ENCODE peak calls at places on chromosome 6, in eight cellular contexts. R is HepG2, Z is H1, N is endothelial cell of umbilical vein, A is HCT116, W is A549, B is K562, M is GM12878. K is an unnamed sample.
A peak's percentile ranks its signal among the peaks of the same experiment; 100 is the strongest.

GRCh38 chr6:128282956-128283355 is 237.4 kb downstream of the PTPRK start:
- DNase-seq in R (no peak), Z (no peak), N (no peak), A (no peak), W (no peak), B (no peak), M (no peak), K (peak; percentile 6)

GRCh38 chr6:162603231-162603630 is 124.3 kb downstream of the PRKN start:
- DNase-seq in R (no peak), Z (no peak), N (no peak), A (no peak), W (no peak), B (no peak), M (no peak), K (no peak)

GRCh38 chr6:53827485-53827884 is 32.7 kb downstream of the LRRC1 start:
- DNase-seq in R (no peak), Z (no peak), N (no peak), A (no peak), W (no peak), B (no peak), M (no peak), K (no peak)

GRCh38 chr6:151647871-151648639 is 154.2 kb downstream of the CCDC170 start:
- DNase-seq in R (peak; percentile 56), Z (peak; percentile 91), N (peak; percentile 11), A (peak; percentile 50), W (peak; percentile 24), B (no peak), M (no peak), K (peak; percentile 37)

GRCh38 chr6:150981095-150981494 is 115.6 kb downstream of the MTHFD1L start:
- DNase-seq in R (no peak), Z (no peak), N (peak; percentile 99), A (no peak), W (no peak), B (no peak), M (peak; percentile 81), K (no peak)

GRCh38 chr6:71420693-71421328 is 132.2 kb downstream of the OGFRL1 start:
- DNase-seq in R (no peak), Z (peak; percentile 91), N (peak; percentile 97), A (no peak), W (peak; percentile 91), B (no peak), M (no peak), K (no peak)

GRCh38 chr6:36386495-36387439 is 702 bp downstream of the ETV7 start:
- DNase-seq in R (no peak), Z (peak; percentile 65), N (peak; percentile 74), A (no peak), W (peak; percentile 13), B (no peak), M (no peak), K (peak; percentile 19)

GRCh38 chr6:149925974-149926777 is 3.3 kb upstream of the RAET1G start:
- DNase-seq in R (peak; percentile 74), Z (peak; percentile 96), N (peak; percentile 80), A (peak; percentile 51), W (peak; percentile 70), B (peak; percentile 75), M (no peak), K (peak; percentile 75)

GRCh38 chr6:134689177-134689576 is 260.7 kb downstream of the ALDH8A1 start:
- DNase-seq in R (no peak), Z (no peak), N (no peak), A (no peak), W (no peak), B (no peak), M (no peak), K (no peak)

GRCh38 chr6:162814417-162814988 is 86.7 kb downstream of the PACRG start:
- DNase-seq in R (no peak), Z (no peak), N (no peak), A (no peak), W (no peak), B (no peak), M (no peak), K (no peak)

GRCh38 chr6:73565767-73566485 is 45.1 kb upstream of the EEF1A1 start:
- DNase-seq in R (peak; percentile 86), Z (no peak), N (no peak), A (no peak), W (peak; percentile 14), B (no peak), M (no peak), K (no peak)

GRCh38 chr6:116094041-116094440 is 6.6 kb upstream of the NT5DC1 start:
- DNase-seq in R (no peak), Z (no peak), N (no peak), A (no peak), W (no peak), B (no peak), M (no peak), K (no peak)

GRCh38 chr6:116088946-116089345 is 11.7 kb upstream of the NT5DC1 start:
- DNase-seq in R (no peak), Z (no peak), N (no peak), A (no peak), W (no peak), B (no peak), M (no peak), K (no peak)

GRCh38 chr6:116087437-116088027 is 13.1 kb upstream of the NT5DC1 start:
- DNase-seq in R (no peak), Z (no peak), N (no peak), A (no peak), W (no peak), B (no peak), M (peak; percentile 92), K (no peak)

GRCh38 chr6:116084284-116084683 is 16.4 kb upstream of the NT5DC1 start:
- DNase-seq in R (no peak), Z (no peak), N (no peak), A (no peak), W (no peak), B (no peak), M (no peak), K (no peak)

DNA sequence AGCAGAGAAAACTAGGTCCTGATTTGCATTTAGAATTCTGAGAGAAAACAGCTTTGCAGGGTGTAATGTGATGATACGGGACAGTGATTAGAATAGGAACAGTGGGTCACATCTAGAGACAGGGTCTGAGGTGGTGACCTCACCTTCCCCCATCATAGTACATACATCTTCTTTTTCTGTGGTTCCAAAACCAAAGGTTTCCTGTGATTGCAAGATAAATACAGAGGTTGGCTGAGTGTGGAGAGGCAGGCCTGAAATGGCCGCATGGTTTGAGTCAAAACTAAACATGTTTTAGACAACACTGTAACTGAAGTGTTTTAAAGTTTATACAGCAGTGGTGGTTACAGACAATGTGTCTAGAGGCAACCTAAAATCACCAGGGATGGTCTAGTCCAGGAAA is 10.4 kb upstream of the NT5DC1 start:
- DNase-seq in R (no peak), Z (no peak), N (no peak), A (no peak), W (no peak), B (no peak), M (peak; percentile 74), K (no peak)
- TF ChIP-seq POLR2A in R (no peak), Z (no peak), N (no peak), A (no peak), W (no peak), B (no peak), M (no peak), K (no peak)

GRCh38 chr6:158609455-158610155 is 34.9 kb downstream of the DYNLT1 start:
- DNase-seq in R (no peak), Z (no peak), N (no peak), A (no peak), W (no peak), B (no peak), M (no peak), K (no peak)

GRCh38 chr6:158605266-158605878 is 39.2 kb downstream of the DYNLT1 start:
- DNase-seq in R (peak; percentile 72), Z (peak; percentile 86), N (peak; percentile 85), A (peak; percentile 48), W (peak; percentile 73), B (peak; percentile 73), M (peak; percentile 36), K (peak; percentile 67)

GRCh38 chr6:158608221-158608620 is 36.3 kb downstream of the DYNLT1 start:
- DNase-seq in R (no peak), Z (no peak), N (no peak), A (no peak), W (no peak), B (no peak), M (no peak), K (no peak)

GRCh38 chr6:158606935-158607334 is 37.6 kb downstream of the DYNLT1 start:
- DNase-seq in R (no peak), Z (no peak), N (no peak), A (no peak), W (no peak), B (no peak), M (no peak), K (no peak)

GRCh38 chr6:158607411-158608170 is 37.0 kb downstream of the DYNLT1 start:
- DNase-seq in R (no peak), Z (no peak), N (no peak), A (no peak), W (no peak), B (no peak), M (no peak), K (no peak)
- TF ChIP-seq MAX in R (no peak), Z (no peak), N (no peak), A (no peak), W (no peak), B (no peak), M (no peak), K (no peak)

GRCh38 chr6:13304101-13304500 is 24.2 kb downstream of the TBC1D7 start:
- DNase-seq in R (no peak), Z (peak; percentile 22), N (no peak), A (no peak), W (no peak), B (no peak), M (no peak), K (no peak)

GRCh38 chr6:13302291-13302690 is 26.0 kb downstream of the TBC1D7 start:
- DNase-seq in R (no peak), Z (peak; percentile 16), N (no peak), A (no peak), W (no peak), B (no peak), M (no peak), K (no peak)

GRCh38 chr6:13303668-13304017 is 24.7 kb downstream of the TBC1D7 start:
- DNase-seq in R (no peak), Z (peak; percentile 24), N (peak; percentile 80), A (no peak), W (no peak), B (no peak), M (peak; percentile 76), K (no peak)

GRCh38 chr6:13304580-13305255 is 23.6 kb downstream of the TBC1D7 start:
- DNase-seq in R (no peak), Z (peak; percentile 33), N (no peak), A (no peak), W (no peak), B (no peak), M (peak; percentile 77), K (no peak)

GRCh38 chr6:13302751-13303667 is 25.3 kb downstream of the TBC1D7 start:
- DNase-seq in R (peak; percentile 80), Z (peak; percentile 11), N (peak; percentile 93), A (peak; percentile 33), W (peak; percentile 88), B (peak; percentile 46), M (peak; percentile 90), K (peak; percentile 95)
- TF ChIP-seq POLR2A in R (no peak), Z (no peak), N (no peak), A (no peak), W (no peak), B (no peak), M (no peak), K (no peak)

DNA sequence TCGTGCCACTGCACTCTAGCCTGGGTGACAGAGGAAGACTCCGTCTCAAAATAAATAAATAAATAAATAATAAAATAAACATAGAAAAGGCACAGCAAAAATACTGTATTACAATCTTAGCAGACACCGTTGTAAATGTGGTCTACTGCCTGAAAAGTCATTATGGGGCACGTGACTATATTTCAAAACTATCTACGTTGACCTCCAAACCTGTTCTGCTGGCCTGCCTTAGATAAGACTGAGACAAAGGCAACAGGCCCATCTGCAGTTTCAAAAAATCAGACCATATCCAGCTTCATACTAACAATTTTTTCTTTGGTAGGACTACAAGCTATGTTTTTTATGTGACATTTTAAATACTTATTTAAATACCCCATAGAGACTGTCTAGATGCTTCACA is 59.1 kb downstream of the AGPAT4 start:
- DNase-seq in R (no peak), Z (no peak), N (no peak), A (no peak), W (no peak), B (peak; percentile 57), M (no peak), K (no peak)
- TF ChIP-seq MAX in R (no peak), Z (no peak), N (no peak), A (no peak), W (no peak), B (no peak), M (no peak), K (no peak)